ENCODE peak calls at places on chromosome 12, in six cellular contexts. I is adipocyte, J is astrocyte of the hippocampus, R is Ammon's horn, B is RPMI7951, Y is Caki2. V is an unnamed sample.

GRCh38 chr12:26493656-26494055 is 298.3 kb downstream of the SSPN start:
- DNase-seq in I (no peak), J (peak; percentile 62), R (no peak), B (no peak), Y (peak; percentile 83), V (peak; percentile 93)

GRCh38 chr12:110531741-110532333 is 29.7 kb downstream of the RAD9B start:
- DNase-seq in I (peak; percentile 31), J (peak; percentile 74), R (no peak), B (peak; percentile 72), Y (no peak), V (peak; percentile 91)

GRCh38 chr12:54479421-54479820 is 6.0 kb upstream of the GTSF1 start:
- DNase-seq in I (peak; percentile 89), J (peak; percentile 33), R (no peak), B (peak; percentile 58), Y (no peak), V (no peak)

GRCh38 chr12:105107176-105107496 is 395 bp upstream of the WASHC4 start:
- DNase-seq in I (peak; percentile 78), J (no peak), R (peak; percentile 73), B (peak; percentile 42), Y (no peak), V (peak; percentile 48)

GRCh38 chr12:112148031-112148513 is 22.7 kb downstream of the TRAFD1 start:
- DNase-seq in I (peak; percentile 25), J (peak; percentile 84), R (no peak), B (peak; percentile 71), Y (peak; percentile 29), V (peak; percentile 36)

GRCh38 chr12:56266634-56267442 is at the start of gene COQ10A:
- DNase-seq in I (peak; percentile 96), J (peak; percentile 94), R (peak; percentile 95), B (peak; percentile 77), Y (peak; percentile 95), V (peak; percentile 73)

GRCh38 chr12:110501378-110501721 is 561 bp downstream of the VPS29 start:
- DNase-seq in I (peak; percentile 67), J (peak; percentile 68), R (peak; percentile 35), B (peak; percentile 54), Y (peak; percentile 57), V (peak; percentile 67)

GRCh38 chr12:59357811-59358210 is 238.0 kb upstream of the SLC16A7 start:
- DNase-seq in I (no peak), J (peak; percentile 17), R (no peak), B (no peak), Y (no peak), V (no peak)

GRCh38 chr12:4817813-4818212 is 91.9 kb upstream of the KCNA1 start:
- DNase-seq in I (no peak), J (no peak), R (peak; percentile 67), B (no peak), Y (no peak), V (no peak)

GRCh38 chr12:95385646-95386045 is 88.3 kb upstream of the METAP2 start:
- DNase-seq in I (peak; percentile 84), J (peak; percentile 40), R (peak; percentile 9), B (peak; percentile 15), Y (no peak), V (no peak)